ENCODE peak calls at places on chromosomes 13 and 19, in four cellular contexts. F is upper lobe of left lung, R is psoas muscle, X is A673. Y is an unnamed sample.

GRCh38 chr19:45322744-45323281 is at the start of gene CKM:
- DNase-seq in F (no peak), R (peak; percentile 71), X (no peak), Y (no peak)

GRCh38 chr13:66675620-66676019 is 554.5 kb downstream of the PCDH9 start:
- DNase-seq in F (no peak), R (no peak), X (no peak), Y (no peak)

GRCh38 chr19:9362905-9363304 is at the start of gene ZNF177:
- DNase-seq in F (no peak), X (peak; percentile 41), R (no peak), Y (no peak)

GRCh38 chr13:31056650-31057275 is 104.9 kb downstream of the HSPH1 start:
- DNase-seq in R (no peak), X (no peak), F (no peak), Y (no peak)

GRCh38 chr19:33054623-33055022 is 10.1 kb downstream of the RHPN2 start:
- DNase-seq in R (no peak), X (no peak), F (no peak), Y (no peak)

GRCh38 chr19:9865732-9866627 is 30.9 kb downstream of the PIN1 start:
- DNase-seq in X (peak; percentile 83), F (no peak), R (no peak), Y (peak; percentile 31)

GRCh38 chr19:13797870-13798269 is 2.6 kb downstream of the ZSWIM4 start:
- DNase-seq in X (no peak), R (peak; percentile 43), F (no peak), Y (no peak)

GRCh38 chr19:18789883-18790565 is 1.1 kb downstream of the COMP start:
- DNase-seq in X (peak; percentile 72), R (peak; percentile 64), F (no peak), Y (no peak)

GRCh38 chr13:70884196-70884595 is 775.9 kb upstream of the KLHL1 start:
- DNase-seq in R (no peak), X (no peak), F (no peak), Y (no peak)

GRCh38 chr19:45515081-45515624 is 7.9 kb downstream of the VASP start:
- DNase-seq in R (peak; percentile 37), F (peak; percentile 87), X (no peak), Y (no peak)

GRCh38 chr19:6056801-6057650 is 53.3 kb downstream of the RFX2 start:
- DNase-seq in F (peak; percentile 77), X (peak; percentile 25), R (peak; percentile 82), Y (peak; percentile 27)

GRCh38 chr13:113488283-113488682 is 2.2 kb downstream of the DCUN1D2 start:
- DNase-seq in F (no peak), R (no peak), X (no peak), Y (no peak)

GRCh38 chr19:55156202-55157063 is 1.1 kb downstream of the TNNI3 start:
- DNase-seq in R (peak; percentile 57), F (peak; percentile 55), X (peak; percentile 94), Y (peak; percentile 43)

GRCh38 chr19:35901854-35902661 is at the start of gene HCST:
- DNase-seq in X (peak; percentile 51), R (no peak), F (no peak), Y (peak; percentile 58)

GRCh38 chr13:23991119-23991518 is 93.8 kb upstream of the C1QTNF9B start:
- DNase-seq in R (no peak), F (no peak), X (no peak), Y (no peak)
- H3K4me3 ChIP-seq in R (no peak overlapping the region), F (no peak overlapping the region), X (no peak overlapping the region), Y (no peak overlapping the region)

DNA sequence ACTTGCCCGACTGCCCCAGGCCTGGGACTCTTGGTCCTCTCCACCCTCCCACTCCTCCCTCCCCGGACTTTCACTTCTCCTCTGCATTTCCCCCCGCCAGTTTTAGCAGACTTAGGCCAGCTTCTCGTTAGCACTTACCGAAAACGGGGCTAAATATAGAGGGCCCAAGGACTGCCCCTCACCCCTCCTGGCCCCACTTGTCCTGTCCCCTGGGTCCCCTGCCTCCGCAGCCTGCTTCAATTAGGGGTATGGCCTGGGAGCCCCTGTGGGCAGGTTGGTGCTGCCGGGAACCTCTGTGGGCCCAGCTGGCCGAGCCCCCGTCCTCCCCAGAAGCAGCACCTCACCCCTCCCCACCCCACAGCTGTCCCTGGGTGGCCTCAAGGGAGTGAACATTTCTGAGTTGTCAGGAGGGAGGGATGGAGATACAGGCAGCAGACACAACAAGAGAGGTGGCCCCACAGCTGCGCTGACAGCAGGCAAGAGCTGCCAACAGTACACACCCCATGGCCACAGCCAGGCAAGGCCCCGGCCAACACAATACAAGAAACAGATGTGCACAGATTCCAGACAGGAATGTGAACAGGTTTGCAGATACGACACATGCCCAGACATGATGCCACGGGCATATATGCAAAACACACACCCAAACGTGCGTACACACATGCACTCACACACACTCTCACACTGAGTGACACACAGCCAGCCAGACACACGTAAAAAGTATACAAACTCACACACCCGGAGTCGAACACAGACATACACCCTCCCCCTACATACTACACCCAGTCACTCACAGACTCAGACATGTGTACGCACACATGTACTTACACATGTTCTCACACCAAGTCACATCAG is 2.6 kb downstream of the POU2F2 start:
- DNase-seq in X (no peak), R (peak; percentile 37), F (peak; percentile 38), Y (no peak)
- H3K4me3 ChIP-seq in X (no peak overlapping the region), R (no peak overlapping the region), F (peak overlapping the region; percentile 44), Y (no peak overlapping the region)

GRCh38 chr13:24223341-24224231 is 63.1 kb downstream of the SPATA13 start:
- DNase-seq in R (no peak), X (no peak), F (no peak), Y (no peak)
- H3K4me3 ChIP-seq in R (no peak overlapping the region), X (no peak overlapping the region), F (peak overlapping the region; percentile 25), Y (peak overlapping the region; percentile 50)

DNA sequence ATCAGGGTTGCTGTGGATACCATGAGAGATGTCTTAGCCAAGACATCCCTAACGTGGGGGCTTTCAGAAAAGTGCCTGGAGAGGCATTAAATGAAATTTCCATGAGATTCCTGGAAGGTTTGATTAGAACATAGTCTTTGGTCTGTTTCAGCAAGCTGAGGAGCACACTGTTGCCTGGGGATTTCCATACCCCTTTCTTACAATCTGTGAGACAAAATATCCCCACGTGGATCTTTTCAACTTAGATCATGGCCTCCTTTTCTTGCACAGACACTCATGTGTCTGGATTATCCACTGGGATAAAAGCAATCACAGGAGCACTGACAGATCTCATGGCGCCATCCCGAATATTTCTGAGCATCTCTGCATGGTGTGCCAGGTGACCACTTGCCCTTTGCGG is 41.7 kb downstream of the GPR12 start:
- DNase-seq in X (no peak), R (no peak), F (no peak), Y (no peak)
- H3K4me3 ChIP-seq in X (no peak overlapping the region), R (no peak overlapping the region), F (no peak overlapping the region), Y (no peak overlapping the region)

DNA sequence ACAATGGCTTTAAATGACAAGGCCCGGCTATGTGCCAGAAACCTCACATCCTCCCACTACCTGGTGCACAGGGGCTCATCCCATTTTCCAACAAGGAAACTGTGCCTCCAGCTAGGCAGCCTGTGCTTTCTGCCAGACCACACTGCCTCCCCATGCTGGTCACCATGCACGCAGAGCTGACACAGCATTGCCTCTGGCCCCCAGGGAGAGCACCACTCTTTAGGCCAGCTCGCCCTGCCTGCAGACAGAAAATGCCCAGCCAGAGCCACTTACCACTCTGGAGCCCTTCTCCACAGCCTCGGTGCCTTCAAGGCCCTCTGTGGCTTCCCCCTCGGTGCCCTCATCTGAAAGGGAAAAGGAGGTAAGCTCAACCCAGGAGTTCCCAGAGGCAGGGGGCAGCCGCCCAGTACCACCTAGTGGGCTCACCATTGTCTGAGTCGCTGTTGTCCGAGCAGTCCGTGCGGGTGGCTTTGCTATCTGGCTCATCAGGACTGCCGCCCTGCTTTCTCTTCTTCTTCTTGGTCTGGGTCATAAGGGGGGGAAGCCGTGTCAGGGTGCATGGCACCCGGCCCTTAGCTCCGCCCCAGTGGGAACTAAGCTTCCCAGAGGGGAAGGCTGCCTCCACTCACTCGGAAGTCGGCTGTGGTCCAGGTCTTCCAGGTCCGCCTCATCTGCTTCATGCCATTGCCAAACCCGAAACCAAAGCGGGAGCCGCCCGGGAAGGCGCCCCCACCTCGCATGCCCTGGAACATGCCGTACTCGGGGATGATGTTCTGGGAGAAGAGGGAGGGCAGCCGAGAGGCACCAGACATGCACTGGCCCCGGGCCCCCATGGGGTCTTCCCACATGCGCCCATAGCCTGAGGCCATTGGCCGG is 18.0 kb downstream of the AKAP8L start:
- DNase-seq in R (no peak), X (no peak), F (no peak), Y (no peak)
- H3K4me3 ChIP-seq in R (no peak overlapping the region), X (no peak overlapping the region), F (no peak overlapping the region), Y (no peak overlapping the region)

GRCh38 chr19:11480081-11480926 is 542 bp downstream of the ELAVL3 start:
- DNase-seq in R (no peak), X (no peak), F (no peak), Y (no peak)
- H3K4me3 ChIP-seq in R (peak overlapping the region; percentile 44), X (peak overlapping the region; percentile 44), F (peak overlapping the region; percentile 16), Y (no peak overlapping the region)

DNA sequence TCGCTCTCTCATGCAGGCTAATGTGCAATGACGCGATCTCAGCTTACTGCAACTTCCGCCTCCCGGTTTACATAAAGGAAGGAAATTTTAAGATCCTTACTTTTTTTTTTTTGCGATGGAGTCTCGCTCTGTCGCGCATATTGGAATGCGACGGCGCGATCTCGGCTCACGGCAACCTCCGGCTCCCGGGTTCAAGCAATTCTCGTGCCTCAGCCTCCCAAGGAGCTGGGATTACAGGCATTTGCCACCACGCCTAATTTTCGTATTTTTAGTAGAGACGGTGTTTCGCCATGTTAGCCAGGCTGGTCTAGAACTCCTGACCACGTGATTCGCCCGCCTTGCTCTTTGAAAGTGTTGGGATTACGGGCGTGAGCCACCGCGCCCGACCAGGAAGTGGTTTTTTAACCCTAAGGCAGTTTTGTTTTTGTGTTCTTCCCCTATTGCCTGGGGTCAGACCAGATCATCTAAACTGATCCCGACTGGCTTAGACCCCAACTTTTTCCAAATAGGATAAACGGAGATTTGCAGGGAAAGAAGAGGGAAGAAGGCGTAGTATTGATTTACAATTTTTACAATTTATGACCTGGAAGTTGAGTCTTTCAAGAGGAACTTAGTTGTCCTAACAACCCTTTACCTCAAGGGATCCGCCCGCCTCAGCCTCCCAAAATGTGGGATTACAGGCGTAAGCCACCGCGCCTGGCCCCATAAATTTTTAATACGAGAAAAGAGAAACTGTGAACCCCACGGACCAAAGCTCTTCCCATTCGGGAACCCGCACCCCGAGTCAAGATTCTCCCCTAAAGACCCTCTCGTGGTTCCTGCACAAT is 142.0 kb downstream of the ZNF737 start:
- DNase-seq in R (peak; percentile 47), X (no peak), F (peak; percentile 73), Y (no peak)
- H3K4me3 ChIP-seq in R (peak overlapping the region; percentile 66), X (no peak overlapping the region), F (peak overlapping the region; percentile 60), Y (peak overlapping the region; percentile 52)

GRCh38 chr13:110379905-110380341 is 72.8 kb downstream of the COL4A2 start:
- DNase-seq in X (peak; percentile 77), R (no peak), F (no peak), Y (no peak)
- H3K4me3 ChIP-seq in X (no peak overlapping the region), R (no peak overlapping the region), F (no peak overlapping the region), Y (no peak overlapping the region)

GRCh38 chr13:52009985-52010384 is 1.3 kb downstream of the ATP7B start:
- DNase-seq in F (no peak), R (no peak), X (no peak), Y (no peak)
- H3K4me3 ChIP-seq in F (no peak overlapping the region), R (peak overlapping the region; percentile 80), X (peak overlapping the region; percentile 5), Y (no peak overlapping the region)

Y was measured in CD8-positive, alpha-beta T cell.